ENCODE peak calls at places on chromosomes 5 and 9, in seven cellular contexts. N is tibial nerve, U is NB4, D is breast epithelium, S is lower leg skin, L is K562, Y is A549. P is an unnamed sample.

GRCh38 chr5:77065256-77065655 is 21.8 kb downstream of the ZBED3 start:
- DNase-seq in S (no peak), U (peak; percentile 11), N (no peak), L (no peak), Y (no peak), D (no peak), P (no peak)

GRCh38 chr5:138900281-138900965 is 25.3 kb upstream of the LRRTM2 start:
- DNase-seq in D (no peak), L (peak; percentile 41), Y (no peak), N (no peak), U (peak; percentile 6), S (no peak), P (no peak)

GRCh38 chr5:16082053-16082452 is 97.5 kb downstream of the MARCHF11 start:
- DNase-seq in N (no peak), U (no peak), L (no peak), S (no peak), D (no peak), Y (no peak), P (no peak)

GRCh38 chr9:136089697-136090045 is 5.4 kb downstream of the NACC2 start:
- DNase-seq in L (no peak), Y (no peak), D (no peak), U (peak; percentile 68), N (no peak), S (no peak), P (no peak)

GRCh38 chr5:85533324-85533723 is 1084.4 kb upstream of the COX7C start:
- DNase-seq in U (no peak), N (no peak), L (no peak), D (no peak), Y (no peak), S (no peak), P (no peak)

GRCh38 chr5:59716029-59716428 is 177.5 kb downstream of the PDE4D start:
- DNase-seq in N (no peak), S (peak; percentile 17), Y (no peak), U (no peak), D (no peak), L (no peak), P (no peak)

GRCh38 chr9:29730096-29730621 is 2156.9 kb upstream of the C9orf72 start:
- DNase-seq in D (no peak), L (no peak), Y (no peak), N (no peak), S (no peak), U (no peak), P (no peak)

GRCh38 chr9:14747116-14747515 is 24.6 kb upstream of the CER1 start:
- DNase-seq in D (no peak), U (no peak), N (no peak), L (no peak), Y (no peak), S (no peak), P (no peak)

GRCh38 chr9:112844771-112845542 is 45.7 kb downstream of the SLC46A2 start:
- DNase-seq in U (peak; percentile 77), S (peak; percentile 68), L (peak; percentile 83), D (peak; percentile 56), N (peak; percentile 81), Y (peak; percentile 74), P (peak; percentile 86)

GRCh38 chr5:141838326-141839014 is 39.7 kb downstream of the PCDH1 start:
- DNase-seq in L (no peak), S (no peak), N (no peak), D (no peak), Y (no peak), U (no peak), P (no peak)

GRCh38 chr9:93267091-93267541 is 83.2 kb downstream of the WNK2 start:
- DNase-seq in N (no peak), D (peak; percentile 6), Y (no peak), S (no peak), L (no peak), U (no peak), P (peak; percentile 12)

GRCh38 chr5:10984021-10984420 is 223.0 kb upstream of the DAP start:
- DNase-seq in L (no peak), S (no peak), Y (no peak), N (no peak), D (no peak), U (no peak), P (no peak)

GRCh38 chr5:138450971-138451370 is 12.1 kb downstream of the REEP2 start:
- DNase-seq in D (no peak), U (no peak), N (no peak), Y (no peak), L (no peak), S (no peak), P (no peak)

GRCh38 chr5:76413746-76414145 is 10.7 kb downstream of the IQGAP2 start:
- DNase-seq in N (no peak), U (peak; percentile 92), S (no peak), D (no peak), L (no peak), Y (no peak), P (no peak)

GRCh38 chr9:100408541-100409175 is 18.3 kb upstream of the MSANTD3 start:
- DNase-seq in L (no peak), S (no peak), D (no peak), U (peak; percentile 68), N (no peak), Y (no peak), P (no peak)

GRCh38 chr5:1195439-1195838 is 6.0 kb upstream of the SLC6A19 start:
- DNase-seq in L (no peak), Y (no peak), U (no peak), N (no peak), S (no peak), D (no peak), P (no peak)

GRCh38 chr5:131496400-131496713 is 138.7 kb downstream of the RAPGEF6 start:
- DNase-seq in S (no peak), U (no peak), D (no peak), L (no peak), N (no peak), Y (no peak), P (no peak)

GRCh38 chr5:67211926-67212325 is 15.3 kb upstream of the CD180 start:
- DNase-seq in N (no peak), Y (no peak), U (no peak), D (no peak), L (no peak), S (no peak), P (no peak)

GRCh38 chr9:89525673-89526374 is 27.9 kb upstream of the SEMA4D start:
- DNase-seq in Y (no peak), L (no peak), U (no peak), N (no peak), S (no peak), D (no peak), P (no peak)

GRCh38 chr9:120742951-120743416 is 28.7 kb upstream of the MEGF9 start:
- DNase-seq in Y (peak; percentile 71), N (no peak), D (no peak), U (peak; percentile 66), L (peak; percentile 74), S (no peak), P (no peak)

GRCh38 chr5:142881076-142881466 is 110.9 kb downstream of the ARHGAP26 start:
- DNase-seq in Y (no peak), U (peak; percentile 95), S (no peak), N (peak; percentile 36), D (no peak), L (no peak), P (no peak)

GRCh38 chr5:157819502-157820125 is 39.3 kb downstream of the CLINT1 start:
- DNase-seq in U (no peak), Y (no peak), D (no peak), N (no peak), S (no peak), L (no peak), P (no peak)

GRCh38 chr9:130041648-130042405 is 1.2 kb downstream of the FNBP1 start:
- DNase-seq in N (peak; percentile 19), L (no peak), Y (no peak), D (no peak), U (no peak), S (no peak), P (peak; percentile 34)

GRCh38 chr9:130043654-130044623 is 950 bp upstream of the FNBP1 start:
- DNase-seq in S (no peak), Y (no peak), D (no peak), U (no peak), L (peak; percentile 67), N (peak; percentile 71), P (peak; percentile 83)

GRCh38 chr9:130042406-130042930 is 521 bp downstream of the FNBP1 start:
- DNase-seq in L (peak; percentile 35), N (no peak), D (no peak), S (no peak), U (peak; percentile 51), Y (peak; percentile 39), P (no peak)

GRCh38 chr9:130040901-130041647 is 1.9 kb downstream of the FNBP1 start:
- DNase-seq in L (no peak), S (no peak), Y (no peak), D (no peak), U (no peak), N (no peak), P (peak; percentile 43)

GRCh38 chr9:130042931-130043653 is at the start of gene FNBP1:
- DNase-seq in D (peak; percentile 48), N (peak; percentile 70), U (peak; percentile 86), L (peak; percentile 89), S (peak; percentile 67), Y (peak; percentile 83), P (peak; percentile 86)
- TF ChIP-seq POLR2A in D (peak; percentile 36), N (peak; percentile 91), U (peak; percentile 77), L (peak; percentile 46), S (peak; percentile 80), Y (peak; percentile 52), P (peak; percentile 47)

GRCh38 chr5:134506054-134507039 is 19.1 kb upstream of the JADE2 start:
- DNase-seq in D (peak; percentile 57), N (no peak), S (no peak), U (no peak), L (peak; percentile 36), Y (peak; percentile 92), P (peak; percentile 74)
- TF ChIP-seq POLR2A in D (no peak), N (no peak), S (no peak), U (no peak), L (no peak), Y (peak; percentile 77), P (no peak)

GRCh38 chr5:180830253-180831138 is 27.9 kb upstream of the MGAT1 start:
- DNase-seq in L (peak; percentile 79), U (peak; percentile 62), N (no peak), S (no peak), Y (peak; percentile 56), D (peak; percentile 62), P (peak; percentile 86)
- TF ChIP-seq POLR2A in L (no peak), U (no peak), N (no peak), S (no peak), Y (no peak), D (peak; percentile 27), P (no peak)

GRCh38 chr5:43533646-43534045 is 18.7 kb upstream of the C5orf34 start:
- DNase-seq in S (no peak), N (no peak), D (no peak), U (no peak), Y (no peak), L (no peak), P (no peak)

GRCh38 chr5:43530648-43531047 is 15.7 kb upstream of the C5orf34 start:
- DNase-seq in Y (no peak), S (no peak), D (no peak), U (no peak), N (no peak), L (no peak), P (no peak)
- TF ChIP-seq POLR2A in Y (no peak), S (no peak), D (no peak), U (no peak), N (no peak), L (no peak), P (no peak)

GRCh38 chr9:35689601-35690446 is at the start of gene TPM2:
- DNase-seq in D (peak; percentile 88), U (no peak), Y (peak; percentile 70), N (peak; percentile 35), L (no peak), S (no peak), P (peak; percentile 58)
- TF ChIP-seq POLR2A in D (peak; percentile 21), U (no peak), Y (peak; percentile 99), N (no peak), L (no peak), S (no peak), P (no peak)